ENCODE peak calls at places on chromosomes 7 and 10, in four cellular contexts. C is GM12878, A is HepG2, U is K562. W is an unnamed sample.

GRCh38 chr10:116608683-116609594 is 11.8 kb upstream of the PNLIPRP2 start:
- DNase-seq in C (no peak), A (no peak), U (no peak), W (peak)

GRCh38 chr7:27172823-27173411 is 1.2 kb downstream of the HOXA10 start:
- DNase-seq in C (no peak), A (no peak), U (no peak), W (no peak)

GRCh38 chr7:117479480-117480224 is at the start of gene CFTR:
- DNase-seq in C (no peak), A (no peak), U (no peak), W (no peak)

GRCh38 chr10:22590115-22590514 is 124.3 kb downstream of the PIP4K2A start:
- DNase-seq in C (no peak), A (no peak), U (no peak), W (no peak)

GRCh38 chr10:13970967-13971353 is 359.8 kb downstream of the FRMD4A start:
- DNase-seq in C (no peak), A (no peak), U (no peak), W (no peak)

GRCh38 chr10:6202684-6203330 is at the start of gene PFKFB3:
- DNase-seq in C (peak), A (peak), U (peak), W (peak)

GRCh38 chr10:72340510-72340895 is 14.2 kb downstream of the DNAJB12 start:
- DNase-seq in C (no peak), A (no peak), U (peak), W (peak)

GRCh38 chr10:649798-650690 is 39.4 kb downstream of the DIP2C start:
- DNase-seq in C (no peak), A (peak), U (no peak), W (no peak)

GRCh38 chr10:28633750-28634149 is 43.6 kb upstream of the BAMBI start:
- DNase-seq in C (no peak), A (peak), U (no peak), W (no peak)

GRCh38 chr10:132504501-132505272 is 32.9 kb upstream of the INPP5A start:
- DNase-seq in C (no peak), A (no peak), U (no peak), W (no peak)

GRCh38 chr10:86294346-86295265 is 72.0 kb downstream of the GRID1 start:
- DNase-seq in C (no peak), A (no peak), U (no peak), W (no peak)

GRCh38 chr7:116582806-116583444 is 58.1 kb downstream of the CAV1 start:
- DNase-seq in C (no peak), A (no peak), U (no peak), W (no peak)

GRCh38 chr10:75335191-75335590 is 66.4 kb downstream of the ZNF503 start:
- DNase-seq in C (no peak), A (no peak), U (no peak), W (no peak)

GRCh38 chr10:10490187-10490980 is 527.3 kb upstream of the CELF2 start:
- DNase-seq in C (no peak), A (no peak), U (no peak), W (no peak)

GRCh38 chr7:38316733-38317360 is 43.4 kb upstream of the TARP start:
- DNase-seq in C (no peak), A (no peak), U (no peak), W (no peak)

GRCh38 chr7:112214268-112214667 is 7.8 kb downstream of the ZNF277 start:
- DNase-seq in C (no peak), A (no peak), U (no peak), W (no peak)

GRCh38 chr7:112212516-112213036 is 6.1 kb downstream of the ZNF277 start:
- DNase-seq in C (no peak), A (no peak), U (no peak), W (no peak)

GRCh38 chr7:112214887-112215286 is 8.4 kb downstream of the ZNF277 start:
- DNase-seq in C (no peak), A (no peak), U (no peak), W (no peak)

GRCh38 chr7:112213735-112214134 is 7.2 kb downstream of the ZNF277 start:
- DNase-seq in C (no peak), A (no peak), U (no peak), W (no peak)

DNA sequence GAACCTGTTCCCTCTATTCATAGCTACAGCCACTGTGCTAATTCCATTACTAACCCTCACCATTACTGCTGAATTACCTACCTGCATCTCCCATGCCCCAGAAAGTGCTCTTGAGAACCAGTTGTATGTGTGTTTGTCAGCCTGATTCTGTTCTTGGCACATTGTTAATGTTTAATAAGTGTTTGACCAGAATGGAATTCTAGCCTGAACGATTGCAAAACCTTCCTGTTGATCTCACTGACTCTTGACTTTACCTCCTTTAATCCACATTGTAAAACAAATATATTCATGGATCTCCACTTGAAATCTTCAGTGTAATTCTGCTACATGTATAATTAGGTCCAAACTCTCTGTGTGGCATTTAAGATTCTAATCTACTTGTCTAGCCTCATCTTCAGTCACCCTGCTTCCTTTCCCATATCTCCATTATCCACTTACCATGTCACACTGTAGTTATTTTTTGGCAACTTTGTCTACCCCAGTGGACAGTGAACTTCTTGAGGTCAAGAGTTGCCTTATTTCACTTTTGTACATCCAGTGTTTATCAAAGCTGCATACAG is 4.9 kb downstream of the ZNF277 start:
- DNase-seq in C (no peak), A (peak), U (no peak), W (no peak)
- TF ChIP-seq FOXK2 in C (no peak), A (no peak), U (no peak), W (no peak)

DNA sequence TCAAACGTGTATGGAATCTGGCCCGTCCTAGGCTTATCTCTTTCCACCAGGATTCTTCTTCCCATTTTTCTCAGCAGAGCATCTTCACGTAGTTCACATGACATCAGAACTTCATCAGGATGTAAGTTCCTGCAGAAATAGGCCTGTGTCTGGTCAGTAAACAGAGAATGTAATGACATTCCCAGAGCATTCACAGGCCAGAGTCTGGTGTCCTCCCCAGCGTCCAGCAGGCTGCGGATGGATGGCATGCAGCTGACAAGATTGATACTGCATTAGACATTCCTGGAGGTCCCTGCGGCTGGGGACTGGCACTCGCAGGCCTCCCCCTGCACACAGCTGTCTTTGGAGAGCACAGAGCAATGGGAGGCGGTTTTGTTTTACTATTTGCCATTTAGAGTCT is 28.7 kb downstream of the MGMT start:
- DNase-seq in C (no peak), A (no peak), U (no peak), W (no peak)
- TF ChIP-seq TARDBP in C (no peak), A (no peak), U (no peak), W (no peak)

DNA sequence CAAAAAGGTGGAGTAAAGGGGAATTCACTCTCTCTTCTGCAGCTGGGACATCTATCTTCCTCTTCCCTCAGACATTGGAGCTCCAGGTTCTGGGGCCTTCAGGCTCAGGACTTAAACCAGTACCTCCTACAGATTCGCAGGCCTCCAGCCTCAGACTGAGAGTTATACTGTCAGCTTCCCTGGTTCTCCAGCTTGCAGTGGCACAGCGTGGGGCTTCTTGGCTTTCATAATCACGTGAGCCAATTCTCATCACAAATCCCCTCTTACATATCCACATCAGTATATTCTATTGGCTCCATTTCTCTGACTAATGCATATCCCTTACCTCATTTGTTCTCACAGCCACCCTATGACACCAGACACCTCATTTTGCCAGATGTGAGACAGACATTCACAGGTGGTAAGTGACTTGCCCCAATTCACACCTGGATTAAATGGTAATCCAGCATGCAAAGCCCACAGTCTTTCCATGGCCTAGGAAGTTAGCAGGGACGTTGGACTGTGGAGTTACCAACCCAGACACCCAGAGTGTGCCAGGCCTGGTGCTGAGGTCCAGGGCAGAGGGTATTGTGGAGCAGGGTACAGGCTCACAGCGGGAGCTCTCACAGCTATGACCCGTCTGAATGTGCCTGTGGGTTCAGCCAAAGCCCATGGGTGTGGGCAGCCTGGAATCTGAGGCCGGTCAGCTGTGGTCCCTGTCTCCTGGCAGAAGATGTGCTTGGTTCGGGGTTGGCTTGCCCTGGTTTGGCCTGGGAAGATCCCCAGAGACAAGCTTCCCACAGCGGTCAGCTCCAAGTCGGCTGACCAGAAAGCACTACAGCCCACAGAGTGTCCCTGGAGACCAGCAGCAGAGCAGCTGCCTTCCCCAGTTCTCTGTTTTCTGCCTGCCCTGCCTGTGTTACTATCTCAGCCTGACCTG is 18.4 kb upstream of the ZCCHC24 start:
- DNase-seq in C (no peak), A (no peak), U (no peak), W (no peak)
- TF ChIP-seq FOXK2 in C (no peak), A (no peak), U (no peak), W (no peak)

GRCh38 chr7:66075590-66076458 is at the start of gene ASL:
- DNase-seq in C (peak), A (peak), U (peak), W (peak)

GRCh38 chr7:66078067-66078466 is 2.4 kb downstream of the ASL start:
- DNase-seq in C (no peak), A (no peak), U (peak), W (no peak)

GRCh38 chr7:66082083-66082482 is 6.5 kb downstream of the ASL start:
- DNase-seq in C (no peak), A (no peak), U (no peak), W (no peak)

DNA sequence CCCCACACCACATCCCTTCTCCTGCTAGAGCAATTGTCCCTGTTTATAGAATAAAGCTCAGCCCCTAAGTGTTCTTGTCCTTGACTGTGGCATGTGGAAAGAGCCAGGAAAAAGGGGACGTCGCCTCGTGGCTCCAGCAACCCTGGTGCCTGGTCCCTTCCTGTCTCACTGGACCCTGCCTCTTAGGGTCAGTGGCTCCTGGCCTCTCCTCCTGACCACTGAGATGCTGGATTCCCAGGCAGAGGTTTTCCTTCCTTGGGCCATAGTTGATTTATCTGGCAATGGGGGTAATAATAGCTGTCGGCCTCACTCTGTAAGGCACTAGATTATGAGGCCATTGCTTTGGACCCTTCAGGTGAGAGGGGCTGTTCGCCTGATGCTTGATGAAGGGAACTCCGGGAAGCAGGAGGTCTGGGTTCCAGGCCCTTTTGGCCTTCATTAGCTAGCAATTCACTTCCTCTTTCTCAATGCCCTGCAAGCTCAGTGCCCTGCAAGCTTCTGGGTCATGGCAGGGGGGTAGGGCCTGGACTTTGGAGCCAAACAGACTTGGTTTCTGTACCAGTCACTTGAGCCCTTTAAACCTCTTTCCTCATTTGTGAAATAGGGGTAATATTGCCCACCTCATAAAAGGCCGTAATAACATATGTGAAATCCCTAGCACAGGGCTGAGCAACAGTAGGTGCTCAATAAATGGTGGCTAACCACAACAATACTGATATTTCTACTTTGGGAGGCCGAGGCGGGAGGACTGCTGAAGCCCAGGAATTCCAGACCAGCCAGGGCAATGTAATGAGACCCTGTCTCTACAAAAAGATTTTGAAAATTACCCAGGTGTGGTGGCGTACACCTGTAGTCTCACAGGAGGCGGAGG is 1.1 kb downstream of the ASL start:
- DNase-seq in C (no peak), A (peak), U (no peak), W (no peak)
- TF ChIP-seq TARDBP in C (no peak), A (no peak), U (no peak), W (no peak)

GRCh38 chr10:112972606-112973005 is 22.6 kb downstream of the TCF7L2 start:
- DNase-seq in C (no peak), A (no peak), U (no peak), W (no peak)

GRCh38 chr10:112967200-112967599 is 17.2 kb downstream of the TCF7L2 start:
- DNase-seq in C (no peak), A (no peak), U (no peak), W (no peak)

GRCh38 chr10:112969131-112969530 is 19.1 kb downstream of the TCF7L2 start:
- DNase-seq in C (no peak), A (no peak), U (no peak), W (no peak)

GRCh38 chr10:112969542-112969941 is 19.5 kb downstream of the TCF7L2 start:
- DNase-seq in C (no peak), A (peak), U (no peak), W (no peak)

DNA sequence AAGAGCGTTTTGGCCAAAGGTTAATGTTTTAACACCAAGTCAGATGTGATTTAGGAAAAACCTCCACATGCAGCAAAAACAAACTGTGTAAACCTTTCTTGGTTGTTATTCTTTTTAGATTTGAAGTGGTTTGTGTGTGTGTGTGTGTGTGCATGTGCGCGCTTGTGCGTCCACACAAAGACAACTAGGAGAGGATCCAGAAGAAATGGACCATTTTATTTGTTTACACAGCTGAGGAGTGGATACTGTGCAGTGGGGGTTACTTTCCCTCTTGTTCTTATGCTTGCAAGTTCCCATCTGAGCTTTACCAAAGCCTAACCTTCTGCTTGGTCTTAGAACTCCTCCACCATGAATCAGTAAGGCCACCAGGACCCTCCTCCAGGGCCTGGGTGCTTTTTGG is 20.0 kb downstream of the TCF7L2 start:
- DNase-seq in C (no peak), A (no peak), U (no peak), W (no peak)
- TF ChIP-seq FOXK2 in C (no peak), A (no peak), U (no peak), W (no peak)

DNA sequence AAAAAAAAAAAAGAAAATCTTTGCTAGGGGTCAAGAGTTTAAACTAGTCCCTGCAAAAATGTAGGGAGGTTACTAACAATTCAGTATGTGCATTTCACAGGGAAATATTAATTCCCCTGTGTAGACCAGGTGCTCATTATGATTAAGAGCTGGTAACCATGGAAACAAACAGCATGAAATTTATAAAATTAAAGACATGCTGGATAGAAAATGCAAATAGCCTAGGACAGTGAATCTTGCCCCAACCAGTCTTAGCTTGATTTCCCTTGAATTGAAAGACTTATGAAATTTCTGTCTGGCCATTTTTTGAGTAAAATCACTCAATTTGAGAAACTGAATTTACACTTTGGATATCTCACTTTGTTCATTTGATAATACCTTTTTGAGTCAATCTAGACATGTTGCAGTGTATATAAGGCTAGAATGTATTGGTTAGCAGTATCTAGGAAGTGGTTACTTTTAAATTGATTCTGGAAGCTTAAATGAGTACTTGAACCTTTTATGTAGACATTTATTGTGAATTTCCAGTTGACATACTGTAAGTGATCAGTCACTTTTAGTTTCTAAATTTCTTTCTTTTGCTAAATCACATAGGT is 4.4 kb upstream of the SMIM30 start:
- DNase-seq in C (no peak), A (no peak), U (no peak), W (no peak)
- TF ChIP-seq TARDBP in C (no peak), A (no peak), U (no peak), W (no peak)

GRCh38 chr7:783556-784490 is 48.5 kb upstream of the SUN1 start:
- DNase-seq in C (no peak), A (no peak), U (no peak), W (no peak)
- TF ChIP-seq FOXK2 in C (no peak), A (no peak), U (no peak), W (no peak)